ENCODE peak calls at places on chromosomes 4 and X, in eight cellular contexts. Q, H, S, T, E, V, U and N are unnamed samples.
A peak's percentile ranks its signal among the peaks of the same experiment; 100 is the strongest.

GRCh38 chr4:107125496-107125895 is 89.4 kb upstream of the DKK2 start:
- DNase-seq in Q (no peak), H (no peak), S (no peak), T (no peak), E (no peak), V (no peak), U (no peak), N (no peak)

GRCh38 chrX:47229427-47229826 is 3.4 kb upstream of the USP11 start:
- DNase-seq in Q (no peak), H (no peak), S (no peak), T (no peak), E (no peak), V (no peak), U (no peak), N (no peak)

GRCh38 chr4:89469930-89470375 is 162.4 kb upstream of the GPRIN3 start:
- DNase-seq in Q (peak; percentile 92), H (no peak), S (peak; percentile 46), T (no peak), E (peak; percentile 59), V (no peak), U (no peak), N (no peak)

GRCh38 chrX:134396174-134396573 is 63.8 kb upstream of the HPRT1 start:
- DNase-seq in Q (no peak), H (no peak), S (no peak), T (no peak), E (peak; percentile 16), V (peak; percentile 38), U (no peak), N (no peak)

GRCh38 chrX:109934434-109934833 is 68.5 kb upstream of the TMEM164 start:
- DNase-seq in Q (peak; percentile 9), H (no peak), S (no peak), T (no peak), E (no peak), V (no peak), U (no peak), N (no peak)

GRCh38 chr4:118417325-118417724 is 64.5 kb upstream of the PRSS12 start:
- DNase-seq in Q (peak; percentile 38), H (no peak), S (no peak), T (no peak), E (no peak), V (no peak), U (no peak), N (no peak)

GRCh38 chr4:176342384-176342783 is 22.6 kb downstream of the SPCS3 start:
- DNase-seq in Q (no peak), H (no peak), S (no peak), T (no peak), E (no peak), V (no peak), U (no peak), N (no peak)

GRCh38 chr4:55675196-55675793 is 39.2 kb upstream of the NMU start:
- DNase-seq in Q (no peak), H (no peak), S (no peak), T (no peak), E (no peak), V (no peak), U (peak; percentile 81), N (no peak)

GRCh38 chr4:41933997-41934812 is 1.0 kb upstream of the TMEM33 start:
- DNase-seq in Q (no peak), H (no peak), S (no peak), T (no peak), E (no peak), V (no peak), U (no peak), N (peak; percentile 12)

GRCh38 chr4:86249074-86249473 is 110.8 kb downstream of the MAPK10 start:
- DNase-seq in Q (no peak), H (no peak), S (no peak), T (no peak), E (no peak), V (no peak), U (no peak), N (no peak)

GRCh38 chr4:11611868-11612267 is 183.2 kb upstream of the HS3ST1 start:
- DNase-seq in Q (no peak), H (no peak), S (no peak), T (no peak), E (no peak), V (no peak), U (no peak), N (no peak)

GRCh38 chr4:150256841-150257273 is 178.6 kb downstream of the DCLK2 start:
- DNase-seq in Q (no peak), H (no peak), S (no peak), T (no peak), E (no peak), V (no peak), U (peak; percentile 88), N (peak; percentile 75)

GRCh38 chrX:45479835-45480422 is 279.3 kb upstream of the DIPK2B start:
- DNase-seq in Q (peak; percentile 41), H (no peak), S (no peak), T (no peak), E (peak; percentile 79), V (no peak), U (no peak), N (no peak)

GRCh38 chr4:87919951-87920350 is 55.6 kb upstream of the SPP1 start:
- DNase-seq in Q (no peak), H (no peak), S (no peak), T (no peak), E (no peak), V (no peak), U (no peak), N (no peak)

GRCh38 chr4:123787710-123788109 is 391.1 kb downstream of the SPRY1 start:
- DNase-seq in Q (no peak), H (no peak), S (no peak), T (no peak), E (no peak), V (no peak), U (no peak), N (no peak)

GRCh38 chrX:20530319-20530979 is 263.7 kb upstream of the RPS6KA3 start:
- DNase-seq in Q (no peak), H (peak; percentile 53), S (peak; percentile 44), T (peak; percentile 26), E (peak; percentile 41), V (peak; percentile 41), U (peak; percentile 83), N (no peak)

GRCh38 chr4:7323872-7324650 is 110.7 kb downstream of the PSAPL1 start:
- DNase-seq in Q (no peak), H (no peak), S (no peak), T (no peak), E (no peak), V (no peak), U (no peak), N (peak; percentile 35)
- TF ChIP-seq CTCF in Q (no peak), H (no peak), S (no peak), T (no peak), E (no peak), V (peak; percentile 28), U (no peak), N (no peak)

GRCh38 chrX:80578518-80579105 is 158.4 kb downstream of the TENT5D start:
- DNase-seq in Q (no peak), H (no peak), S (peak; percentile 17), T (no peak), E (peak; percentile 1), V (peak; percentile 41), U (no peak), N (no peak)
- TF ChIP-seq CTCF in Q (peak; percentile 41), H (peak; percentile 42), S (peak; percentile 31), T (no peak), E (peak; percentile 19), V (peak; percentile 71), U (peak; percentile 73), N (no peak)

GRCh38 chr4:177557416-177557815 is 115.2 kb upstream of the AGA start:
- DNase-seq in Q (no peak), H (no peak), S (no peak), T (no peak), E (no peak), V (no peak), U (no peak), N (no peak)

GRCh38 chr4:177558995-177559394 is 116.8 kb upstream of the AGA start:
- DNase-seq in Q (no peak), H (no peak), S (no peak), T (no peak), E (no peak), V (no peak), U (peak; percentile 55), N (no peak)

DNA sequence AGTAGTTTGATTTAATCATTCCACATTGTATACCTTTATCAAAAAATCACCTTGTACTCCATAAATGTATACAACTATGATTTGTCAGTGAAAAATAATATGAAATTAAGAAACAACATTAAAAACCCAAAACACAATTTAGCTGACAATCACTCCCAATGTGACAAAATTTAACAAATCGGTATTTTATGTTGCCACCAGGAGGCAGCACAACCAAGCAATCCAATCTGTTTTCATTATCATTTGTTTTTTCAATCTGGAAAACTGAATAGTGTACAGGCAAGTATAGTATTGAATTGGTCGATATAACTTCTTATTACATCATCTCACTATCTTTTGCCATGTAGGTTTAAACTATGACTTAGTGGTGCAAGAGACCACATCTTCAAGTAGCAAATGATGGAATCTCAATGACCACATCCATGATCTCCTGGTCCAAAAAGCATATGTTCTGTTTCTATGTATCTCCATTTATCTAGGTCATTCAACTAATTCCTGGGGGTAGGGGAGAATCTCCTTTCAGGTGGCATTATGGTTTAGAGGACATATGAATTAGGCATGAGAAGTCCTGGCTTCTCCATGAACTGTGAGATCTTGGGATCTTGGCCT is 112.8 kb upstream of the AGA start:
- DNase-seq in Q (no peak), H (no peak), S (peak; percentile 24), T (no peak), E (peak; percentile 7), V (peak; percentile 40), U (peak; percentile 66), N (no peak)
- TF ChIP-seq CTCF in Q (peak; percentile 64), H (peak; percentile 36), S (peak; percentile 60), T (no peak), E (peak; percentile 32), V (peak; percentile 88), U (peak; percentile 92), N (peak; percentile 20)

DNA sequence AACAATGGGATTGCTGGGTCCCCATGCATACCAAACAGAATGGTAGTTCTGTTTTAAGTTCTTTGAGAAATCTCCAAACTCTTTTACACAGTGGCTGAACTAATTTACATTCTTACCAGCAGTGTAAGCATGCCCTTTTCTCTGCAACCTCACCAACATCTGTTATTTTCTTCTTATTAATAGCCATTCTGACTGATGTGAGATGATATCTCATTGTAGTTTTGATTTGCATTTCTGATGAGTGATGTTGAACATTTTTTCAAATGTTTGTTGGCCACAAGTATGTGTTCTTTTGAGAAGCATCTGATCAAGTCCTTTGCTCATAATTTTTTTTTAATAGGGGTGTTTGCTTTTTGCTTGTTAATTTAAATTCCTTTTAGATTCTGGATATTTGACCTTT is 41.2 kb upstream of the ZMAT1 start:
- DNase-seq in Q (no peak), H (no peak), S (no peak), T (no peak), E (no peak), V (no peak), U (no peak), N (no peak)
- TF ChIP-seq CTCF in Q (no peak), H (no peak), S (no peak), T (no peak), E (no peak), V (no peak), U (no peak), N (no peak)

GRCh38 chr4:165464813-165465381 is 86.1 kb downstream of the CPE start:
- DNase-seq in Q (no peak), H (no peak), S (peak; percentile 50), T (no peak), E (peak; percentile 52), V (peak; percentile 54), U (no peak), N (peak; percentile 11)
- TF ChIP-seq CTCF in Q (peak; percentile 74), H (peak; percentile 77), S (peak; percentile 60), T (peak; percentile 81), E (peak; percentile 61), V (peak; percentile 90), U (peak; percentile 93), N (peak; percentile 37)